ENCODE peak calls at places on chromosome 14, in nine cellular contexts. One of them, this sample, is unnamed.

GRCh38 chr14:100004392-100004791 is 60.8 kb upstream of the EVL start:
- DNase-seq in hepatocyte: no peak
- DNase-seq in OCI-LY7: peak
- DNase-seq in MM.1S: no peak
- DNase-seq in SK-N-SH: no peak
- DNase-seq in PC-3: no peak
- DNase-seq in GM23338: peak
- DNase-seq in HCT116: peak
- DNase-seq in neural progenitor cell: no peak
- DNase-seq in this sample: no peak

GRCh38 chr14:104109731-104110361 is 24.3 kb downstream of the ASPG start:
- DNase-seq in PC-3: no peak
- DNase-seq in GM23338: no peak
- DNase-seq in neural progenitor cell: no peak
- DNase-seq in HCT116: no peak
- DNase-seq in OCI-LY7: no peak
- DNase-seq in MM.1S: no peak
- DNase-seq in hepatocyte: no peak
- DNase-seq in SK-N-SH: no peak
- DNase-seq in this sample: no peak

GRCh38 chr14:67358914-67359313 is 690 bp downstream of the ATP6V1D start:
- DNase-seq in PC-3: peak
- DNase-seq in SK-N-SH: no peak
- DNase-seq in OCI-LY7: no peak
- DNase-seq in MM.1S: no peak
- DNase-seq in GM23338: peak
- DNase-seq in HCT116: no peak
- DNase-seq in neural progenitor cell: peak
- DNase-seq in hepatocyte: peak
- DNase-seq in this sample: peak

GRCh38 chr14:104925214-104925899 is 678 bp downstream of the PLD4 start:
- DNase-seq in GM23338: no peak
- DNase-seq in hepatocyte: no peak
- DNase-seq in HCT116: no peak
- DNase-seq in PC-3: no peak
- DNase-seq in SK-N-SH: no peak
- DNase-seq in MM.1S: no peak
- DNase-seq in neural progenitor cell: no peak
- DNase-seq in OCI-LY7: no peak
- DNase-seq in this sample: no peak

GRCh38 chr14:49193365-49194050 is 392.7 kb downstream of the RPS29 start:
- DNase-seq in neural progenitor cell: no peak
- DNase-seq in GM23338: no peak
- DNase-seq in PC-3: no peak
- DNase-seq in hepatocyte: no peak
- DNase-seq in SK-N-SH: peak
- DNase-seq in HCT116: no peak
- DNase-seq in OCI-LY7: no peak
- DNase-seq in MM.1S: peak
- DNase-seq in this sample: no peak

GRCh38 chr14:80609055-80609454 is 332.5 kb downstream of the CEP128 start:
- DNase-seq in GM23338: no peak
- DNase-seq in MM.1S: no peak
- DNase-seq in hepatocyte: no peak
- DNase-seq in PC-3: peak
- DNase-seq in SK-N-SH: no peak
- DNase-seq in neural progenitor cell: no peak
- DNase-seq in HCT116: no peak
- DNase-seq in OCI-LY7: no peak
- DNase-seq in this sample: no peak

GRCh38 chr14:37595809-37596595 is 573 bp downstream of the TTC6 start:
- DNase-seq in hepatocyte: peak
- DNase-seq in SK-N-SH: no peak
- DNase-seq in GM23338: peak
- DNase-seq in HCT116: peak
- DNase-seq in MM.1S: peak
- DNase-seq in neural progenitor cell: peak
- DNase-seq in OCI-LY7: no peak
- DNase-seq in PC-3: peak
- DNase-seq in this sample: peak

GRCh38 chr14:26444745-26445144 is 153.1 kb downstream of the NOVA1 start:
- DNase-seq in hepatocyte: peak
- DNase-seq in OCI-LY7: no peak
- DNase-seq in GM23338: peak
- DNase-seq in neural progenitor cell: peak
- DNase-seq in MM.1S: peak
- DNase-seq in SK-N-SH: no peak
- DNase-seq in PC-3: peak
- DNase-seq in HCT116: no peak
- DNase-seq in this sample: peak

GRCh38 chr14:76138758-76139723 is 12.7 kb upstream of the GPATCH2L start:
- DNase-seq in MM.1S: no peak
- DNase-seq in PC-3: no peak
- DNase-seq in SK-N-SH: peak
- DNase-seq in hepatocyte: no peak
- DNase-seq in OCI-LY7: no peak
- DNase-seq in neural progenitor cell: peak
- DNase-seq in HCT116: no peak
- DNase-seq in GM23338: peak
- DNase-seq in this sample: peak

GRCh38 chr14:104075530-104076151 is 9.9 kb upstream of the ASPG start:
- DNase-seq in PC-3: peak
- DNase-seq in GM23338: peak
- DNase-seq in hepatocyte: peak
- DNase-seq in OCI-LY7: peak
- DNase-seq in MM.1S: no peak
- DNase-seq in SK-N-SH: peak
- DNase-seq in neural progenitor cell: no peak
- DNase-seq in HCT116: no peak
- DNase-seq in this sample: peak

GRCh38 chr14:70188608-70189540 is at the start of gene SLC8A3:
- DNase-seq in PC-3: no peak
- DNase-seq in HCT116: no peak
- DNase-seq in neural progenitor cell: peak
- DNase-seq in GM23338: peak
- DNase-seq in MM.1S: no peak
- DNase-seq in OCI-LY7: no peak
- DNase-seq in SK-N-SH: peak
- DNase-seq in hepatocyte: peak
- DNase-seq in this sample: peak

GRCh38 chr14:60964901-60965300 is 16.0 kb downstream of the TRMT5 start:
- DNase-seq in hepatocyte: no peak
- DNase-seq in PC-3: peak
- DNase-seq in neural progenitor cell: no peak
- DNase-seq in HCT116: no peak
- DNase-seq in SK-N-SH: no peak
- DNase-seq in OCI-LY7: no peak
- DNase-seq in MM.1S: no peak
- DNase-seq in GM23338: no peak
- DNase-seq in this sample: no peak

GRCh38 chr14:90451443-90451842 is 54.6 kb downstream of the CALM1 start:
- DNase-seq in neural progenitor cell: no peak
- DNase-seq in OCI-LY7: no peak
- DNase-seq in hepatocyte: no peak
- DNase-seq in HCT116: no peak
- DNase-seq in PC-3: no peak
- DNase-seq in SK-N-SH: peak
- DNase-seq in GM23338: no peak
- DNase-seq in MM.1S: no peak
- DNase-seq in this sample: no peak

GRCh38 chr14:101406921-101407320 is 154.4 kb upstream of the DIO3 start:
- DNase-seq in HCT116: no peak
- DNase-seq in GM23338: no peak
- DNase-seq in OCI-LY7: no peak
- DNase-seq in MM.1S: no peak
- DNase-seq in SK-N-SH: no peak
- DNase-seq in neural progenitor cell: no peak
- DNase-seq in hepatocyte: no peak
- DNase-seq in PC-3: no peak
- DNase-seq in this sample: no peak

GRCh38 chr14:101405171-101405883 is 156.0 kb upstream of the DIO3 start:
- DNase-seq in HCT116: no peak
- DNase-seq in MM.1S: no peak
- DNase-seq in OCI-LY7: no peak
- DNase-seq in SK-N-SH: peak
- DNase-seq in GM23338: no peak
- DNase-seq in neural progenitor cell: no peak
- DNase-seq in hepatocyte: peak
- DNase-seq in PC-3: peak
- DNase-seq in this sample: peak

GRCh38 chr14:101402936-101403660 is 158.2 kb upstream of the DIO3 start:
- DNase-seq in HCT116: no peak
- DNase-seq in OCI-LY7: no peak
- DNase-seq in SK-N-SH: peak
- DNase-seq in hepatocyte: no peak
- DNase-seq in PC-3: no peak
- DNase-seq in neural progenitor cell: no peak
- DNase-seq in MM.1S: no peak
- DNase-seq in GM23338: no peak
- DNase-seq in this sample: peak

GRCh38 chr14:101405931-101406330 is 155.4 kb upstream of the DIO3 start:
- DNase-seq in neural progenitor cell: no peak
- DNase-seq in PC-3: no peak
- DNase-seq in SK-N-SH: no peak
- DNase-seq in HCT116: no peak
- DNase-seq in GM23338: no peak
- DNase-seq in hepatocyte: no peak
- DNase-seq in MM.1S: no peak
- DNase-seq in OCI-LY7: no peak
- DNase-seq in this sample: no peak

DNA sequence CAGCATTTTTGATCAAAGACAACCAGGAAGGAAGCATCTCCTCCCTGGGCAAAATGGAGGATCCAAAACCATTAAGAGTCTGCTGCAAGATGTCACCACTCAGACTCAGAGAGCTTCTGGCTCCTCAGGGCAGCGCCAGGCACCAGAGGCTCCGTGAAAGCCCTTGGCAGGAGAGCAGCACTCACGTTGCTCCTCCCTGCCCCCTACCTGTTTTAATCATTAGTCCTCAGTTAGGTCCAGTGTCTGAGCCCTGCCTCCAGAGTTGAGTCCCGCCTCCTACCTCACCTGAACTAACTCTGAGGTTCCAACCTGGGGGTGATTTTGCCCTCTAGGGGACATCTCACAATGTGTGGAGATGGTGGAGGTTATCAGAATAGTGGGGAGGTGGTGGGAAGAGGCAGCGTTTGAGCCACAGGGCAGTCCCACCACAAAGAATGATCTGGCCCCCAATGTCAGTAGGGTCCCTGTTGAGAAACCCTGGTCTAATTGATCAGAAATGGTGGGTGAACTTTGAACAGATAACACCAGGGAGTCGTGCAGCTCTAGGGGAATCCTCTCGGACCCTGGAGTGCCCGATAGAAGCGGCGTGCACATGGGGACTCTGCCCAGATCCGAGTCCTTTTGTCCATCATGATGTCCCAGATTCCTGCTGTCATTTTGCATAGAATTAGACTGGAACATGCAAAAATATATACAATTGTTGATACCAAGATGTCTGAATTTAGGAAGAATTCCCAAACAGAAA is 156.7 kb upstream of the DIO3 start:
- DNase-seq in HCT116: no peak
- DNase-seq in GM23338: peak
- DNase-seq in PC-3: no peak
- DNase-seq in neural progenitor cell: no peak
- DNase-seq in MM.1S: no peak
- DNase-seq in hepatocyte: no peak
- DNase-seq in OCI-LY7: peak
- DNase-seq in SK-N-SH: peak
- DNase-seq in this sample: no peak
- TF ChIP-seq EZH2phosphoT487 in HCT116: no peak
- TF ChIP-seq EZH2phosphoT487 in GM23338: no peak
- TF ChIP-seq EZH2phosphoT487 in PC-3: no peak
- TF ChIP-seq EZH2phosphoT487 in neural progenitor cell: no peak
- TF ChIP-seq EZH2phosphoT487 in MM.1S: no peak
- TF ChIP-seq EZH2phosphoT487 in hepatocyte: no peak
- TF ChIP-seq EZH2phosphoT487 in OCI-LY7: no peak
- TF ChIP-seq EZH2phosphoT487 in SK-N-SH: no peak
- TF ChIP-seq EZH2phosphoT487 in this sample: no peak

GRCh38 chr14:62443796-62444195 is 601.5 kb downstream of the KCNH5 start:
- DNase-seq in HCT116: no peak
- DNase-seq in PC-3: peak
- DNase-seq in MM.1S: no peak
- DNase-seq in hepatocyte: no peak
- DNase-seq in GM23338: no peak
- DNase-seq in neural progenitor cell: no peak
- DNase-seq in SK-N-SH: no peak
- DNase-seq in OCI-LY7: no peak
- DNase-seq in this sample: no peak
- TF ChIP-seq EZH2phosphoT487 in HCT116: no peak
- TF ChIP-seq EZH2phosphoT487 in PC-3: no peak
- TF ChIP-seq EZH2phosphoT487 in MM.1S: no peak
- TF ChIP-seq EZH2phosphoT487 in hepatocyte: no peak
- TF ChIP-seq EZH2phosphoT487 in GM23338: no peak
- TF ChIP-seq EZH2phosphoT487 in neural progenitor cell: no peak
- TF ChIP-seq EZH2phosphoT487 in SK-N-SH: no peak
- TF ChIP-seq EZH2phosphoT487 in OCI-LY7: no peak
- TF ChIP-seq EZH2phosphoT487 in this sample: no peak

GRCh38 chr14:22892488-22892887 is 9.5 kb downstream of the REM2 start:
- DNase-seq in OCI-LY7: no peak
- DNase-seq in neural progenitor cell: no peak
- DNase-seq in GM23338: peak
- DNase-seq in PC-3: no peak
- DNase-seq in SK-N-SH: no peak
- DNase-seq in hepatocyte: no peak
- DNase-seq in MM.1S: no peak
- DNase-seq in HCT116: no peak
- DNase-seq in this sample: no peak
- TF ChIP-seq EZH2phosphoT487 in OCI-LY7: no peak
- TF ChIP-seq EZH2phosphoT487 in neural progenitor cell: no peak
- TF ChIP-seq EZH2phosphoT487 in GM23338: no peak
- TF ChIP-seq EZH2phosphoT487 in PC-3: no peak
- TF ChIP-seq EZH2phosphoT487 in SK-N-SH: no peak
- TF ChIP-seq EZH2phosphoT487 in hepatocyte: no peak
- TF ChIP-seq EZH2phosphoT487 in MM.1S: no peak
- TF ChIP-seq EZH2phosphoT487 in HCT116: no peak
- TF ChIP-seq EZH2phosphoT487 in this sample: no peak

DNA sequence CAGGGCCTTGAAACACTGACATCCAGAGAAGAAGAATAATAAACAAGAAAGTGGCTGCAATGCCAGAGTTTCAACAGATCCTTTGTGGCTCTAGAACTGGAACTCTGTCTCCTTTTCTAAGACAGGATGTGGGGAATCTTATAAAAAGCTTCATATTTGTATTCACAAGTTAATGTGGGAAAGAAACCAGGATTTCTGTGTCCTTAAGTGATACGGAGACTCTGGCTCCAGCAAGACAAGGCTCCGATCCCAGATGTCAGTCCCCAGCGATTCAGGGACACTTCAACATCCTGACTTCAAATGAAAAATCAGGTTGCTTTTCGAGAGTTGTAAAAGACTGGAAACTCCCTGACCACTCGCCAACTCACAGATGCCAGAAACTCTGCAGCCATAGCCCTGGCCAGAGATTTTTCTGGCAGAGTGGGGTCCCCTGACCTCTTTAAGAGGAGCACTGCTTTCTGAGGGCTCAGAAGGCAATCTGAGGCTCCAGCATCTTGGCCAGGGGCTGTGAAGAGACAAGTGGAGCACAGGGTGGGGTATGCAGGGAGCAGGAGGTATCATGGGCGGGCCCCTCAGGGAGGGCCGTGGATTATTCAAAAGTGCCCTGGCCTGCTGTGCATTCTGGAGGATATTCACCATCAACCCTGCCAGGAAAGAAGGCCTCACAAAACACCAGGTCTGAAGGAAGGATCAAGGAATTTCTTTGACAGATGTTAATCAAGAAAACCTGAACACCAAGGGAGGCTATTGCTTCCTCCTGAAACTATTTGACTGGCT is 53.3 kb downstream of the TMX1 start:
- DNase-seq in PC-3: no peak
- DNase-seq in MM.1S: no peak
- DNase-seq in OCI-LY7: no peak
- DNase-seq in GM23338: no peak
- DNase-seq in hepatocyte: no peak
- DNase-seq in neural progenitor cell: no peak
- DNase-seq in SK-N-SH: no peak
- DNase-seq in HCT116: no peak
- DNase-seq in this sample: peak
- TF ChIP-seq EZH2phosphoT487 in PC-3: no peak
- TF ChIP-seq EZH2phosphoT487 in MM.1S: no peak
- TF ChIP-seq EZH2phosphoT487 in OCI-LY7: no peak
- TF ChIP-seq EZH2phosphoT487 in GM23338: no peak
- TF ChIP-seq EZH2phosphoT487 in hepatocyte: no peak
- TF ChIP-seq EZH2phosphoT487 in neural progenitor cell: no peak
- TF ChIP-seq EZH2phosphoT487 in SK-N-SH: no peak
- TF ChIP-seq EZH2phosphoT487 in HCT116: no peak
- TF ChIP-seq EZH2phosphoT487 in this sample: no peak

This sample was measured in GM23248.